ENCODE peak calls at places on chromosomes 5 and 9, in five cellular contexts. X is osteoblast, A is cardiac muscle cell, U is hepatocyte, B is HepG2. T is an unnamed sample.

GRCh38 chr9:133828338-133828997 is 90.3 kb upstream of the SARDH start:
- DNase-seq in B (no peak), X (no peak), U (no peak), A (no peak), T (no peak)

GRCh38 chr9:123176230-123176629 is 92.2 kb downstream of the STRBP start:
- DNase-seq in B (no peak), A (peak; percentile 2), U (no peak), X (no peak), T (no peak)

GRCh38 chr9:37972346-37972745 is 68.4 kb upstream of the SLC25A51 start:
- DNase-seq in U (peak; percentile 76), X (no peak), A (peak; percentile 45), B (no peak), T (peak; percentile 36)

GRCh38 chr9:118059520-118060278 is 355.5 kb downstream of the TLR4 start:
- DNase-seq in B (peak; percentile 1), U (peak; percentile 72), A (peak; percentile 13), X (no peak), T (peak; percentile 3)

GRCh38 chr5:140109050-140109817 is 4.7 kb upstream of the PURA start:
- DNase-seq in X (peak; percentile 73), U (peak; percentile 13), A (no peak), B (no peak), T (peak; percentile 29)

GRCh38 chr9:70044450-70045307 is 1.0 kb downstream of the MAMDC2 start:
- DNase-seq in U (peak; percentile 54), B (no peak), A (peak; percentile 55), X (peak; percentile 90), T (peak; percentile 8)

GRCh38 chr9:107989099-107989498 is 499.5 kb upstream of the KLF4 start:
- DNase-seq in B (no peak), U (no peak), A (peak; percentile 14), X (no peak), T (no peak)

GRCh38 chr9:9920425-9920824 is 692.4 kb downstream of the PTPRD start:
- DNase-seq in X (no peak), A (no peak), B (no peak), U (no peak), T (no peak)

GRCh38 chr9:93673271-93673843 is 97.0 kb downstream of the PHF2 start:
- DNase-seq in U (no peak), X (peak; percentile 84), B (no peak), A (peak; percentile 44), T (no peak)

GRCh38 chr9:127505396-127506116 is 54.2 kb downstream of the LRSAM1 start:
- DNase-seq in X (peak; percentile 94), B (peak; percentile 35), A (peak; percentile 49), U (peak; percentile 58), T (no peak)

GRCh38 chr9:86943871-86944240 is 3.5 kb downstream of the GAS1 start:
- DNase-seq in U (no peak), X (no peak), A (no peak), B (no peak), T (no peak)

GRCh38 chr9:86941196-86941595 is 6.1 kb downstream of the GAS1 start:
- DNase-seq in U (no peak), A (no peak), B (no peak), X (no peak), T (no peak)

GRCh38 chr9:86944974-86945867 is 2.1 kb downstream of the GAS1 start:
- DNase-seq in U (peak; percentile 15), B (no peak), A (peak; percentile 50), X (peak; percentile 61), T (peak; percentile 22)

GRCh38 chr9:86942352-86943222 is 4.7 kb downstream of the GAS1 start:
- DNase-seq in X (no peak), A (no peak), U (no peak), B (no peak), T (no peak)

DNA sequence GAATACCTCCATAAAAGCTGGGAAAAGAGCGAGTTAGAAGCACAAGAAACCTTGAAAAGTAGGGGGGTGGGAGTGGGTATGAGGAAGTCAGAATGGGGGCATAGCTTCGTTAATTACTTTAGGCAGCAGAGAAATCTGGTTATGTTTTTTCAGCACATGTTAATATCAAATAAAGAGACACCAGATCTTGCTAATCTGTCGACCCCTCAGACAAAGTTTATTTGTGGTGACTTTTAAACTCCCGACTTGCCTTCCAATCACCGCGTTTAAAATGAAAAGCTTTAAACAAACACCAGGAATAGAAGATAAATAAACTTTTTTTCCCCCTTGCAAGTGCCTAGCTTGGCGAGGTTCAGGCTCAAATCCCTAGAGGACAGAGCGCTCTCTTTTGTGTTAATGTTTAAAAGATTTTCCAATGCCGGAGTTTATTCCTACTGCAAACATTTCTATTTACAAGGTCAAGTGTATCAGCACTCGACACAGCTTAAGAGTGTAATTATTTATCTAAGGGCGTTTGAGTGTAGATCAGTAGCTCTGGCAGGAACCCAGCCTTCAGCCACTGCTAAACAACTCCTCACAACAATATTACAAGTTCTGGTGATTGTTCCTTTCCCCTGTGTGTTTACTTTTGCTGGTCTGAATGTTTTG is 4.0 kb downstream of the GAS1 start:
- DNase-seq in X (no peak), A (peak; percentile 87), B (peak; percentile 33), U (peak; percentile 48), T (peak; percentile 41)
- H3K27ac ChIP-seq in X (no peak overlapping the region), A (no peak overlapping the region), B (no peak overlapping the region), U (no peak overlapping the region), T (no peak overlapping the region)

GRCh38 chr9:130887494-130888144 is 9.0 kb downstream of the QRFP start:
- DNase-seq in U (no peak), X (peak; percentile 48), B (no peak), A (no peak), T (no peak)
- H3K36me3 ChIP-seq in U (no peaks in the 10 kb centered on the region), X (peaks cover 91% of the 10 kb centered on the region), B (peaks cover 66% of the 10 kb centered on the region), A (peaks cover 58% of the 10 kb centered on the region), T (peaks cover 35% of the 10 kb centered on the region)

DNA sequence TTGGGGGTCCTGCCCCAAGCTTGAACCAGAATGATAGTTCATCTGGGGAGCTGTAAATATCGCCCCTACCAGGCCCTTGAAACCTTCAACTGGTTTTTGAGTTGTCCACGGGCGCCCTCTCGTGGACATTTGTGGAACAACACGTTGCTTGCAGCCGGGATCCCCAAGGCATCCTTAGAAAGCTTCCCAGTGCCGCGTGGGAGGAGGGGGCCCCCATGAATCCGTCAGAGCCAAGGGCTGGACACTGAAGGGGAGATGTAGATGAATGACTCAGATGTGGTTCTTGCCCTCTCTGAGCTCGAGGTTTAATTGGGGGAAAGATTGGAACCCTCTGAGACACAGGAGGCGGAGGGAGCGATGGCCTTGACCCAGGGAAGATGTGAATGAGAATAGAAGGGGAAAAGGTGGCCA is 31.8 kb upstream of the ORM1 start:
- DNase-seq in U (peak; percentile 77), B (peak; percentile 61), X (peak; percentile 89), A (peak; percentile 73), T (peak; percentile 65)
- H3K27ac ChIP-seq in U (no peak overlapping the region), B (no peak overlapping the region), X (no peak overlapping the region), A (no peak overlapping the region), T (no peak overlapping the region)

GRCh38 chr9:131525643-131526565 is 5.2 kb downstream of the UCK1 start:
- DNase-seq in X (peak; percentile 52), U (no peak), A (no peak), B (no peak), T (no peak)
- H3K36me3 ChIP-seq in X (peaks cover 64% of the 10 kb centered on the region), U (no peaks in the 10 kb centered on the region), A (peaks cover 29% of the 10 kb centered on the region), B (peaks cover 36% of the 10 kb centered on the region), T (peaks cover 22% of the 10 kb centered on the region)

DNA sequence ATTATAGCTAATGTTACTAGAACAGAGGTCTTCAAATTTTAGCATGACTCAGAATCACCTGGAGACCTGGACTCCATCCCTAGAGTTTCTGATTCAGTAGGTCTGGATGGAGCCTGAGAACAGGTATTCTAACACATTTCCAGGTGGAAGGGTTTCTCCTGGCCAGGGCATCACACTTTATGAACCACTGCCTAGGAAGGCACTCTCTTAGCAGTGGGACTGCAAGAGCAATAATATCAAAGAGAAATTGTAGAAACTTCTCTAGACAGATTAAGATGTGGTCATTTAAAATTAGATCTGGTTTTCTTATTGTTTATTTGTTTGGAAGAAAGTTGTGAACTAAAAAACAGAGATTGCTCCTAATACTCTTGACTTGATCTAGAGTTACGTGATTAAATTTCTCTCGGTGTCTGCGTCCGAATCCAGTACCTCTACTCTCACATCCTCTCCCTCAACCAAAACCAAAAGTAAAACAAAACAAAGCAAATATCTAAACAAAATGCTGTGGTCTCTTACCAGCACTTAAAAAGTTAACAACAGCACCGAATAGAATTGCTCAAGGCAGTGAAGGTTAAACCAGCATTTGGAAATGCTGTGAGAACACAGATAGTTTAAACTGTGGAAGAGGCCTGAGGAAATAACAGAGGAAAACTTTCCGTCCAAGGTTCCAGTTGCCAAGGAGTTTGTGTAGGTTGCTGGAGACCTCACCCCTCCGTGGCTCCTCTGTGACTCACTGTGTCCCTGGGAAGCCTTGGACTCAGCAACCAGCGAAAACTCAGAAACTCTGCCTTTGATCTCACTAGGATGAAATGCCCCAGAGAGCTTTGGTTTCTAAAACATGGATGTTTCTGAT is 193.4 kb downstream of the ARRDC3 start:
- DNase-seq in U (peak; percentile 86), A (peak; percentile 88), B (peak; percentile 3), X (no peak), T (peak; percentile 13)
- H3K27ac ChIP-seq in U (peak overlapping the region; percentile 68), A (no peak overlapping the region), B (no peak overlapping the region), X (peak overlapping the region; percentile 76), T (peak overlapping the region; percentile 92)

T was measured in small intestine.